ENCODE peak calls at places on chromosomes 12 and 14, in nine cellular contexts. U, N, D, H, E, W, S, Y and L are unnamed samples.

GRCh38 chr12:17992002-17992656 is 97.9 kb downstream of the RERGL start:
- DNase-seq in E (peak), D (no peak), H (no peak), Y (no peak), S (no peak), U (peak), W (no peak), N (peak), L (peak)

GRCh38 chr12:18861287-18861858 is 123.5 kb downstream of the CAPZA3 start:
- DNase-seq in E (peak), U (peak), H (no peak), S (no peak), N (no peak), Y (no peak), D (no peak), W (no peak), L (no peak)

GRCh38 chr12:90922068-90922743 is 32.8 kb downstream of the CCER1 start:
- DNase-seq in U (peak), S (no peak), H (no peak), D (no peak), Y (peak), E (peak), N (no peak), W (no peak), L (no peak)

GRCh38 chr12:5335059-5335458 is 96.8 kb upstream of the NTF3 start:
- DNase-seq in Y (no peak), D (no peak), U (no peak), H (no peak), N (no peak), W (no peak), S (no peak), E (no peak), L (no peak)

GRCh38 chr12:116294464-116295002 is 17.0 kb upstream of the MED13L start:
- DNase-seq in D (no peak), Y (no peak), E (no peak), H (no peak), S (no peak), W (no peak), N (no peak), U (no peak), L (no peak)

GRCh38 chr12:27769142-27769672 is 10.8 kb upstream of the KLHL42 start:
- DNase-seq in S (no peak), N (no peak), H (no peak), W (no peak), D (no peak), Y (no peak), E (no peak), U (no peak), L (no peak)

GRCh38 chr14:66709292-66709691 is 201.3 kb downstream of the GPHN start:
- DNase-seq in U (peak), Y (peak), N (no peak), H (no peak), S (no peak), E (peak), W (no peak), D (no peak), L (no peak)

GRCh38 chr14:89268514-89268913 is 148.5 kb downstream of the FOXN3 start:
- DNase-seq in S (no peak), W (no peak), H (no peak), D (no peak), U (no peak), N (no peak), E (no peak), Y (no peak), L (no peak)

GRCh38 chr12:2395352-2395977 is 342.7 kb downstream of the CACNA1C start:
- DNase-seq in D (no peak), Y (no peak), U (peak), S (no peak), E (peak), W (peak), N (peak), H (peak), L (peak)

GRCh38 chr12:25629341-25629740 is 76.3 kb upstream of the LMNTD1 start:
- DNase-seq in S (no peak), H (no peak), Y (no peak), D (no peak), E (no peak), W (no peak), U (no peak), N (no peak), L (no peak)

GRCh38 chr12:91194500-91194899 is 11.9 kb upstream of the DCN start:
- DNase-seq in U (peak), W (no peak), S (no peak), D (no peak), Y (no peak), H (no peak), N (no peak), E (no peak), L (no peak)

GRCh38 chr12:124347805-124348658 is 53.1 kb downstream of the RFLNA start:
- DNase-seq in D (no peak), Y (no peak), W (peak), S (no peak), U (no peak), E (no peak), N (no peak), H (no peak), L (peak)

GRCh38 chr14:71995741-71996140 is 63.5 kb downstream of the RGS6 start:
- DNase-seq in N (no peak), E (no peak), Y (no peak), S (no peak), U (no peak), W (no peak), D (no peak), H (no peak), L (no peak)

GRCh38 chr12:64611430-64612286 is 1.4 kb downstream of the RASSF3 start:
- DNase-seq in Y (no peak), W (peak), S (peak), D (no peak), E (peak), U (peak), N (no peak), H (peak), L (peak)

GRCh38 chr14:90511252-90511651 is 114.4 kb downstream of the CALM1 start:
- DNase-seq in H (no peak), S (no peak), D (no peak), U (no peak), W (no peak), Y (no peak), N (no peak), E (no peak), L (no peak)

GRCh38 chr12:8033153-8034044 is 883 bp downstream of the FOXJ2 start:
- DNase-seq in U (peak), H (peak), Y (no peak), E (peak), S (peak), N (no peak), W (no peak), D (no peak), L (peak)

GRCh38 chr14:105179191-105179590 is 1.9 kb downstream of the NUDT14 start:
- DNase-seq in U (no peak), H (no peak), Y (no peak), S (no peak), E (no peak), D (no peak), N (no peak), W (no peak), L (no peak)

DNA sequence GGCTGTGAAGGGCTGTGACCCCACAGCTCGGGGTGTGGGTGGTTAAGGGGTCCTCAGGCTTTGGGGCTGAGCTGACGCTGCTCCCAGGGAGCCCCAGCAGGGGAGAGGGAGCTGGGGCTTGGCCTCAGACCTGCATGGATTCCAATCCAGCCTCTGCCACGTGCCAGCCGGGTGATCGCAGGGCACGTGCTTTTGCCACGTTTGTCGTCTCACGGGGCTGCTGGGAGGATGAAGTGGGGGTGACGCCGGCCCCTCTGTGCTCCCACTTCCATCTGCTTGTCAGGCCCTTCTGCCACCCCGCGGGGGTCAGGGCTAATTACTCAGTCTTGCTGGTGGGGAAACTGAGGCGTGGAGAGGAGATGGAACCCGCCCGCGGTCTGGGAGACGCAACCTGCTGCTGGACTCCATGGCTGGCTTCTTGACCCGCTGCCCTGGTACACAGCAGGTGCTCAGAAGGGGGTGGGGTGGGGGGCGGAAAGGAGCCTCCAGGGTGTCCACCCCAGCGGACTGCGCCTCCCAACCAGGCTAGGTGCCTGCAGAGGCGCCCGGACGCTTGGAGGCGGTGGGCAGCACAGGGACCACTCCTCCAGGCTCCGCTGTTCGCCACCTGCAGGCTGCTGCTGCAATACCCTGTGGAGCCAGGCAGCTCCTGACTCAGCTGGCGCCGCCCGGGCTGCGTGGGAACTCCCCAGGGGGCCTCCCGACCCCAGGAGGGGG is 36.4 kb upstream of the PRIMA1 start:
- DNase-seq in N (no peak), E (no peak), W (no peak), D (no peak), H (no peak), Y (no peak), U (no peak), S (no peak), L (no peak)
- TF ChIP-seq CTCF in N (peak), E (no peak), W (no peak), D (no peak), H (no peak), Y (no peak), U (no peak), S (no peak), L (no peak)

GRCh38 chr14:55062517-55063351 is 11.3 kb downstream of the MAPK1IP1L start:
- DNase-seq in D (no peak), Y (no peak), N (no peak), H (peak), E (no peak), S (no peak), U (no peak), W (no peak), L (no peak)
- TF ChIP-seq CTCF in D (no peak), Y (no peak), N (no peak), H (no peak), E (no peak), S (no peak), U (no peak), W (no peak), L (no peak)

GRCh38 chr14:102586420-102587119 is 5.9 kb upstream of the RCOR1 start:
- DNase-seq in W (no peak), E (peak), Y (peak), N (no peak), D (no peak), H (no peak), U (no peak), S (no peak), L (no peak)
- TF ChIP-seq CTCF in W (no peak), E (no peak), Y (peak), N (no peak), D (no peak), H (no peak), U (no peak), S (no peak), L (no peak)

GRCh38 chr12:104985206-104985605 is 910 bp upstream of the NOPCHAP1 start:
- DNase-seq in W (no peak), U (no peak), N (no peak), E (no peak), Y (no peak), D (no peak), H (no peak), S (no peak), L (no peak)
- TF ChIP-seq CTCF in W (no peak), U (no peak), N (no peak), E (no peak), Y (no peak), D (no peak), H (no peak), S (no peak), L (no peak)

GRCh38 chr14:100011568-100012325 is 53.5 kb upstream of the EVL start:
- DNase-seq in N (no peak), H (no peak), W (no peak), S (no peak), D (no peak), Y (no peak), E (no peak), U (no peak), L (no peak)
- TF ChIP-seq CTCF in N (no peak), H (no peak), W (no peak), S (no peak), D (no peak), Y (no peak), E (no peak), U (no peak), L (no peak)

GRCh38 chr14:60514378-60515243 is 5.7 kb downstream of the SIX6 start:
- DNase-seq in H (no peak), U (no peak), Y (no peak), W (no peak), N (peak), E (no peak), D (no peak), S (peak), L (peak)
- TF ChIP-seq CTCF in H (peak), U (no peak), Y (peak), W (no peak), N (peak), E (peak), D (no peak), S (peak), L (peak)

GRCh38 chr14:102866982-102867761 is 55.3 kb upstream of the AMN start:
- DNase-seq in H (no peak), W (no peak), D (no peak), E (no peak), S (no peak), N (no peak), Y (no peak), U (no peak), L (no peak)
- TF ChIP-seq CTCF in H (no peak), W (no peak), D (no peak), E (no peak), S (no peak), N (no peak), Y (no peak), U (no peak), L (no peak)

GRCh38 chr12:59320112-59320511 is 275.7 kb upstream of the SLC16A7 start:
- DNase-seq in H (no peak), Y (no peak), W (no peak), D (no peak), E (no peak), U (no peak), S (no peak), N (no peak), L (no peak)

GRCh38 chr12:59314209-59314608 is 281.6 kb upstream of the SLC16A7 start:
- DNase-seq in D (no peak), W (no peak), Y (no peak), S (no peak), U (no peak), H (no peak), N (no peak), E (no peak), L (no peak)

GRCh38 chr12:59316938-59317337 is 278.9 kb upstream of the SLC16A7 start:
- DNase-seq in S (no peak), N (no peak), Y (no peak), U (no peak), H (no peak), E (no peak), D (no peak), W (no peak), L (no peak)

GRCh38 chr12:59318940-59319339 is 276.9 kb upstream of the SLC16A7 start:
- DNase-seq in Y (no peak), U (no peak), H (no peak), E (no peak), S (no peak), W (no peak), N (no peak), D (no peak), L (no peak)

GRCh38 chr12:59317598-59317997 is 278.2 kb upstream of the SLC16A7 start:
- DNase-seq in E (no peak), D (no peak), S (no peak), N (no peak), Y (no peak), H (no peak), U (no peak), W (no peak), L (no peak)
- TF ChIP-seq CTCF in E (no peak), D (no peak), S (no peak), N (no peak), Y (no peak), H (no peak), U (no peak), W (no peak), L (no peak)

GRCh38 chr14:24212924-24213865 is at the start of gene CHMP4A:
- DNase-seq in U (peak), Y (peak), N (peak), W (peak), D (peak), S (peak), E (peak), H (peak), L (peak)
- TF ChIP-seq CTCF in U (peak), Y (peak), N (peak), W (no peak), D (no peak), S (no peak), E (peak), H (peak), L (no peak)